ENCODE peak calls at places on chromosome 21, in six cellular contexts. B is aorta, W is neuronal stem cell, K is PC-9, F is psoas muscle, Q is spleen. R is an unnamed sample.
A peak's percentile ranks its signal among the peaks of the same experiment; 100 is the strongest.

GRCh38 chr21:37008705-37009104 is 2.2 kb downstream of the RIPPLY3 start:
- DNase-seq in B (no peak), W (no peak), K (no peak), F (no peak), Q (no peak), R (no peak)

GRCh38 chr21:41186763-41187536 is 19.0 kb downstream of the BACE2 start:
- DNase-seq in B (no peak), W (no peak), K (no peak), F (no peak), Q (no peak), R (no peak)

GRCh38 chr21:31557421-31557955 is 102.0 kb upstream of the SOD1 start:
- DNase-seq in B (no peak), W (peak; percentile 39), K (peak; percentile 14), F (no peak), Q (peak; percentile 76), R (peak; percentile 72)

GRCh38 chr21:24290151-24290833 is 1317.0 kb downstream of the MRPL39 start:
- DNase-seq in B (no peak), W (no peak), K (no peak), F (no peak), Q (no peak), R (no peak)

GRCh38 chr21:31730687-31731111 is 1.2 kb downstream of the SCAF4 start:
- DNase-seq in B (no peak), W (peak; percentile 57), K (no peak), F (no peak), Q (no peak), R (no peak)

GRCh38 chr21:43721225-43721605 is 2.3 kb downstream of the PDXK start:
- DNase-seq in B (no peak), W (no peak), K (no peak), F (no peak), Q (no peak), R (no peak)

GRCh38 chr21:45295576-45296365 is 8.1 kb upstream of the POFUT2 start:
- DNase-seq in B (no peak), W (no peak), K (no peak), F (no peak), Q (no peak), R (peak; percentile 73)

GRCh38 chr21:26892151-26892550 is 46.9 kb upstream of the ADAMTS1 start:
- DNase-seq in B (no peak), W (no peak), K (no peak), F (no peak), Q (no peak), R (no peak)

GRCh38 chr21:41993744-41994143 is 16.4 kb downstream of the ZBTB21 start:
- DNase-seq in B (no peak), W (no peak), K (no peak), F (no peak), Q (no peak), R (no peak)

DNA sequence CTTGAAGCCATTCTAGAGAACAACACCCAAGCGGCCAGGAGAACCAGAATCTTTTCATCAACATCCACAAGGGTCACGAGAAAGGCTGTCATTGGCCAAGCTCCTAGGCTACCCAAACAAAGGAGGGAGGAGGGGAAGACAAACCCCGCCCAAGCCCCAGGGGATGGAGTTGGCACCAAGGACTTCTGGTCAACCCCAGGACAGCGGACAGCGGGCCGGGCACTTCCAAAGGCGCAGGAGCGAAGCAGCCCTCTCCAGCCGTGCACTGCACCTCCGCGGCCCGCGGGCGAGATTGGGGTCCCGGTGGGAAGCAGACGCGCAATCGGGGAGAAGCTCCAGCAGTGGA is at the start of gene CLIC6:
- DNase-seq in B (peak; percentile 61), W (peak; percentile 21), K (no peak), F (peak; percentile 70), Q (no peak), R (peak; percentile 69)
- H3K4me3 ChIP-seq in B (peak within 1 kb of the TSS; percentile 25), W (no peak within 1 kb of the TSS), K (no peak within 1 kb of the TSS), F (peak within 1 kb of the TSS; percentile 62), Q (peak within 1 kb of the TSS; percentile 38), R (no peak within 1 kb of the TSS)

GRCh38 chr21:19853709-19854575 is 1144.3 kb upstream of the NCAM2 start:
- DNase-seq in B (no peak), W (no peak), K (no peak), F (no peak), Q (peak; percentile 51), R (peak; percentile 45)

GRCh38 chr21:19850157-19850556 is 1148.1 kb upstream of the NCAM2 start:
- DNase-seq in B (no peak), W (no peak), K (no peak), F (no peak), Q (no peak), R (no peak)

GRCh38 chr21:19855522-19855921 is 1142.7 kb upstream of the NCAM2 start:
- DNase-seq in B (no peak), W (no peak), K (no peak), F (no peak), Q (peak; percentile 55), R (peak; percentile 48)

GRCh38 chr21:19853061-19853460 is 1145.1 kb upstream of the NCAM2 start:
- DNase-seq in B (no peak), W (no peak), K (no peak), F (no peak), Q (peak; percentile 72), R (peak; percentile 62)
- H3K9me3 ChIP-seq in B (no peaks in the 10 kb centered on the region), W (no peaks in the 10 kb centered on the region), K (no peaks in the 10 kb centered on the region), F (no peaks in the 10 kb centered on the region), Q (no peaks in the 10 kb centered on the region), R (no peaks in the 10 kb centered on the region)

GRCh38 chr21:46351476-46352155 is 27.7 kb downstream of the PCNT start:
- DNase-seq in B (no peak), W (no peak), K (no peak), F (no peak), Q (no peak), R (no peak)
- H3K36me3 ChIP-seq in B (peaks cover 16% of the 10 kb centered on the region), W (peaks cover 100% of the 10 kb centered on the region), K (no peaks in the 10 kb centered on the region), F (peaks cover 9% of the 10 kb centered on the region), Q (peaks cover 100% of the 10 kb centered on the region), R (peaks cover 50% of the 10 kb centered on the region)

GRCh38 chr21:14527690-14528652 is 18.1 kb downstream of the SAMSN1 start:
- DNase-seq in B (no peak), W (no peak), K (no peak), F (no peak), Q (no peak), R (no peak)
- H3K4me3 ChIP-seq in B (no peak overlapping the region), W (no peak overlapping the region), K (no peak overlapping the region), F (no peak overlapping the region), Q (no peak overlapping the region), R (no peak overlapping the region)

DNA sequence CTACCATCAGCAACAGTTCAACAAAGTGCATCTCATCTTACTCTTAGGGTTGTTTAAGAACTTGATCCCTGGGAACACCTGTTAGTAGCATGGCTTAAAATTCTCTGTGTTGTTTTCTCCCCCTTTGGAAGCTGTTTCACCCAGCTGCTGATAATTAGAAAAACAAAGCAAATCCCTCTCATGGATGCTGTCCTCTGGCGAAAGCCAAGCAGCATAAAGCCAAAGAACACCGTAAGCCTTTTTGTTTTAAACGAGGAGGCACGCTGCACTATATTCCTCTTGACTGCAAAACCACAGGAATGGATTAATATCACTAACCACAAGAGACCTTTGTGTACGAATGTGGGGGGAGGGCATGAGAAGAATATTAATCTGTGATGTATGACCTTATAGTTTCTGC is 923.2 kb downstream of the LTN1 start:
- DNase-seq in B (no peak), W (no peak), K (no peak), F (no peak), Q (no peak), R (no peak)
- H3K9me3 ChIP-seq in B (no peaks in the 10 kb centered on the region), W (no peaks in the 10 kb centered on the region), K (no peaks in the 10 kb centered on the region), F (no peaks in the 10 kb centered on the region), Q (peaks cover 10% of the 10 kb centered on the region), R (no peaks in the 10 kb centered on the region)

R was measured in kidney.